ENCODE peak calls at places on chromosomes 3 and 15, in nine cellular contexts. One of them, this sample, is unnamed.

GRCh38 chr15:75107905-75108838 is 84.8 kb downstream of the PPCDC start:
- DNase-seq in mammary epithelial cell: peak; percentile 94
- DNase-seq in fibroblast of villous mesenchyme: peak; percentile 81
- DNase-seq in H9: no peak
- DNase-seq in lower leg skin: no peak
- DNase-seq in fibroblast of mammary gland: peak; percentile 98
- DNase-seq in HL-60: peak; percentile 97
- DNase-seq in fibroblast of pulmonary artery: peak; percentile 93
- DNase-seq in CD4-positive, alpha-beta T cell: peak; percentile 19
- DNase-seq in this sample: peak; percentile 57

GRCh38 chr3:58585994-58586393 is 8.8 kb upstream of the FAM107A start:
- DNase-seq in CD4-positive, alpha-beta T cell: no peak
- DNase-seq in HL-60: no peak
- DNase-seq in H9: no peak
- DNase-seq in mammary epithelial cell: no peak
- DNase-seq in lower leg skin: no peak
- DNase-seq in fibroblast of mammary gland: no peak
- DNase-seq in fibroblast of pulmonary artery: no peak
- DNase-seq in fibroblast of villous mesenchyme: no peak
- DNase-seq in this sample: no peak

GRCh38 chr3:99023590-99024192 is 122.2 kb upstream of the DCBLD2 start:
- DNase-seq in fibroblast of villous mesenchyme: peak; percentile 50
- DNase-seq in fibroblast of pulmonary artery: peak; percentile 72
- DNase-seq in H9: no peak
- DNase-seq in mammary epithelial cell: peak; percentile 34
- DNase-seq in lower leg skin: no peak
- DNase-seq in HL-60: peak; percentile 4
- DNase-seq in fibroblast of mammary gland: peak; percentile 60
- DNase-seq in CD4-positive, alpha-beta T cell: no peak
- DNase-seq in this sample: peak; percentile 25

GRCh38 chr15:71777216-71777943 is 33.0 kb upstream of the NR2E3 start:
- DNase-seq in mammary epithelial cell: no peak
- DNase-seq in fibroblast of pulmonary artery: no peak
- DNase-seq in HL-60: no peak
- DNase-seq in CD4-positive, alpha-beta T cell: no peak
- DNase-seq in fibroblast of villous mesenchyme: no peak
- DNase-seq in lower leg skin: no peak
- DNase-seq in H9: no peak
- DNase-seq in fibroblast of mammary gland: no peak
- DNase-seq in this sample: no peak

GRCh38 chr3:140508545-140508944 is 169.3 kb upstream of the TRIM42 start:
- DNase-seq in mammary epithelial cell: no peak
- DNase-seq in HL-60: no peak
- DNase-seq in fibroblast of villous mesenchyme: no peak
- DNase-seq in lower leg skin: no peak
- DNase-seq in H9: no peak
- DNase-seq in CD4-positive, alpha-beta T cell: no peak
- DNase-seq in fibroblast of mammary gland: no peak
- DNase-seq in fibroblast of pulmonary artery: no peak
- DNase-seq in this sample: no peak

GRCh38 chr15:32856753-32857152 is 138.9 kb downstream of the GREM1 start:
- DNase-seq in CD4-positive, alpha-beta T cell: no peak
- DNase-seq in HL-60: no peak
- DNase-seq in H9: no peak
- DNase-seq in fibroblast of pulmonary artery: no peak
- DNase-seq in fibroblast of mammary gland: no peak
- DNase-seq in fibroblast of villous mesenchyme: peak; percentile 57
- DNase-seq in lower leg skin: no peak
- DNase-seq in mammary epithelial cell: no peak
- DNase-seq in this sample: no peak

GRCh38 chr3:23442598-23443383 is 239.7 kb downstream of the UBE2E2 start:
- DNase-seq in fibroblast of villous mesenchyme: peak; percentile 40
- DNase-seq in HL-60: peak; percentile 71
- DNase-seq in mammary epithelial cell: peak; percentile 23
- DNase-seq in CD4-positive, alpha-beta T cell: no peak
- DNase-seq in fibroblast of mammary gland: peak; percentile 63
- DNase-seq in H9: no peak
- DNase-seq in lower leg skin: no peak
- DNase-seq in fibroblast of pulmonary artery: no peak
- DNase-seq in this sample: peak; percentile 35

GRCh38 chr15:40941528-40942336 is 11.5 kb upstream of the CHAC1 start:
- DNase-seq in fibroblast of mammary gland: peak; percentile 58
- DNase-seq in mammary epithelial cell: peak; percentile 65
- DNase-seq in CD4-positive, alpha-beta T cell: peak; percentile 51
- DNase-seq in fibroblast of villous mesenchyme: peak; percentile 80
- DNase-seq in fibroblast of pulmonary artery: peak; percentile 67
- DNase-seq in HL-60: peak; percentile 84
- DNase-seq in lower leg skin: peak; percentile 96
- DNase-seq in H9: peak; percentile 81
- DNase-seq in this sample: peak; percentile 91

GRCh38 chr15:69082041-69082502 is 67.6 kb downstream of the NOX5 start:
- DNase-seq in CD4-positive, alpha-beta T cell: no peak
- DNase-seq in fibroblast of mammary gland: peak; percentile 70
- DNase-seq in mammary epithelial cell: peak; percentile 10
- DNase-seq in fibroblast of pulmonary artery: peak; percentile 95
- DNase-seq in H9: no peak
- DNase-seq in HL-60: no peak
- DNase-seq in fibroblast of villous mesenchyme: peak; percentile 85
- DNase-seq in lower leg skin: no peak
- DNase-seq in this sample: no peak

DNA sequence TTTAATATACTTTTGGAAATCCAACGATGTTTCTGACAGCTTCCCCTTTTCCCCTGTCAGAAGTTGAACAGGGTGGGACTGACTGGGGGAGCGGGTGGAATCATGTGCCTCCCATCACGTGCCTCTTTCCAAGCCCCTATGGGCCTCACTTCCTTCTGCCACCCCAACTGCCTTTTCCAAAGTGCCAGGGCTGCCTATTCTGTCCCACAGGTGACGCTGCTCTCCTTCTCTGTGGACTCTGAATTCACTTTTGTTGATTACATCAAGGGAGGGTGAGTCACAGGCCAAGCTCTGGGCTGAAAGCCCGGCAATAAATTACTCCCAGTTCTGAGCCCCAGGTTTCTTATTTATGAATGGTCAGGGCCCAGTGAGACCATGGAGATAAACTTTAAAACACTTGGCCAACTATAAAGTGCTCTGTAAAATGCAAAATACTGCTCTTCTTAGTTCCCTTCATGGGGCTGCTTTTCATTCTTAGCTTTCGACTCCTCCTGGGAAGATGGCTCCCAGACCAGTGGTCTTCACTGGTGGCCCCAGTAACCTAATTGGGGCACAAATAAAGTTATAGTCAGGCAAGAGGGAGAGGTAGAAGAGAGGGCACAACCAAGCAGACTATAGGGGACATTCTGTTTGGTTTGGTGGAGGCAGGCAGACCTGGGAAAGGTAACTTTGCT is 12.3 kb downstream of the CPNE9 start:
- DNase-seq in HL-60: peak; percentile 95
- DNase-seq in fibroblast of pulmonary artery: peak; percentile 93
- DNase-seq in mammary epithelial cell: peak; percentile 76
- DNase-seq in lower leg skin: peak; percentile 93
- DNase-seq in H9: no peak
- DNase-seq in fibroblast of villous mesenchyme: peak; percentile 91
- DNase-seq in CD4-positive, alpha-beta T cell: no peak
- DNase-seq in fibroblast of mammary gland: peak; percentile 86
- DNase-seq in this sample: no peak
- TF ChIP-seq CTCF in HL-60: peak; percentile 98
- TF ChIP-seq CTCF in fibroblast of pulmonary artery: peak; percentile 99
- TF ChIP-seq CTCF in mammary epithelial cell: peak; percentile 96
- TF ChIP-seq CTCF in lower leg skin: no peak
- TF ChIP-seq CTCF in H9: peak; percentile 29
- TF ChIP-seq CTCF in fibroblast of villous mesenchyme: peak; percentile 97
- TF ChIP-seq CTCF in CD4-positive, alpha-beta T cell: no peak
- TF ChIP-seq CTCF in fibroblast of mammary gland: peak; percentile 94
- TF ChIP-seq CTCF in this sample: peak; percentile 21

DNA sequence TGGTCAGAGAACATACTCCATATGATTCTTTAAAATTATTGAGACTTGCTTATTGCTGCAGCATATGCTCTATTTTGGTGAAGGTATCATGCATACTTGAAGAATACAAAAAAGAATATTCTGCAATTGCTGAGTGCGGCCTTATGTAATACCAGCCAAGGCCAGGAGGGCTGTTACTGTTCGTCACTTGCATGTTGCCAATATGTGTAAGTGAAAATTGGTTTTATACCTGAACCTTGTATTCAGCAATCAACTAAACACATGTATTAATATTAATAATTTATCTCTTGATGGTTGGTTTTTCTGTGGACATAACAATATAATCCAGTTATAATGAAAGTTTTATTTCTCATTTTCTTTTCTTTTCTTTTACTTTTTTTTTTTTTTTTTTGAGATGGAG is 13.9 kb upstream of the GABRA5 start:
- DNase-seq in lower leg skin: no peak
- DNase-seq in H9: no peak
- DNase-seq in fibroblast of villous mesenchyme: no peak
- DNase-seq in CD4-positive, alpha-beta T cell: no peak
- DNase-seq in HL-60: no peak
- DNase-seq in fibroblast of pulmonary artery: no peak
- DNase-seq in mammary epithelial cell: no peak
- DNase-seq in fibroblast of mammary gland: no peak
- DNase-seq in this sample: no peak
- TF ChIP-seq CTCF in lower leg skin: no peak
- TF ChIP-seq CTCF in H9: peak; percentile 41
- TF ChIP-seq CTCF in fibroblast of villous mesenchyme: no peak
- TF ChIP-seq CTCF in CD4-positive, alpha-beta T cell: no peak
- TF ChIP-seq CTCF in HL-60: no peak
- TF ChIP-seq CTCF in fibroblast of pulmonary artery: no peak
- TF ChIP-seq CTCF in mammary epithelial cell: no peak
- TF ChIP-seq CTCF in fibroblast of mammary gland: no peak
- TF ChIP-seq CTCF in this sample: no peak

GRCh38 chr3:148077318-148077923 is 620.3 kb upstream of the AGTR1 start:
- DNase-seq in lower leg skin: no peak
- DNase-seq in mammary epithelial cell: peak; percentile 21
- DNase-seq in fibroblast of villous mesenchyme: peak; percentile 10
- DNase-seq in H9: no peak
- DNase-seq in CD4-positive, alpha-beta T cell: no peak
- DNase-seq in fibroblast of mammary gland: peak; percentile 48
- DNase-seq in HL-60: no peak
- DNase-seq in fibroblast of pulmonary artery: peak; percentile 54
- DNase-seq in this sample: no peak
- TF ChIP-seq CTCF in lower leg skin: no peak
- TF ChIP-seq CTCF in mammary epithelial cell: peak; percentile 43
- TF ChIP-seq CTCF in fibroblast of villous mesenchyme: peak; percentile 49
- TF ChIP-seq CTCF in H9: peak; percentile 70
- TF ChIP-seq CTCF in CD4-positive, alpha-beta T cell: no peak
- TF ChIP-seq CTCF in fibroblast of mammary gland: peak; percentile 54
- TF ChIP-seq CTCF in HL-60: no peak
- TF ChIP-seq CTCF in fibroblast of pulmonary artery: peak; percentile 58
- TF ChIP-seq CTCF in this sample: peak; percentile 51

GRCh38 chr3:30768703-30769550 is 125.5 kb downstream of the GADL1 start:
- DNase-seq in CD4-positive, alpha-beta T cell: peak; percentile 49
- DNase-seq in H9: peak; percentile 71
- DNase-seq in fibroblast of villous mesenchyme: peak; percentile 67
- DNase-seq in fibroblast of pulmonary artery: peak; percentile 77
- DNase-seq in lower leg skin: peak; percentile 91
- DNase-seq in mammary epithelial cell: peak; percentile 32
- DNase-seq in fibroblast of mammary gland: peak; percentile 68
- DNase-seq in HL-60: peak; percentile 53
- DNase-seq in this sample: peak; percentile 35
- TF ChIP-seq CTCF in CD4-positive, alpha-beta T cell: peak; percentile 83
- TF ChIP-seq CTCF in H9: peak; percentile 88
- TF ChIP-seq CTCF in fibroblast of villous mesenchyme: peak; percentile 90
- TF ChIP-seq CTCF in fibroblast of pulmonary artery: peak; percentile 94
- TF ChIP-seq CTCF in lower leg skin: no peak
- TF ChIP-seq CTCF in mammary epithelial cell: peak; percentile 95
- TF ChIP-seq CTCF in fibroblast of mammary gland: peak; percentile 94
- TF ChIP-seq CTCF in HL-60: peak; percentile 48
- TF ChIP-seq CTCF in this sample: peak; percentile 80

GRCh38 chr15:96893159-96893906 is 562.8 kb downstream of the NR2F2 start:
- DNase-seq in HL-60: peak; percentile 68
- DNase-seq in lower leg skin: no peak
- DNase-seq in fibroblast of villous mesenchyme: peak; percentile 39
- DNase-seq in mammary epithelial cell: peak; percentile 21
- DNase-seq in fibroblast of mammary gland: peak; percentile 36
- DNase-seq in fibroblast of pulmonary artery: peak; percentile 42
- DNase-seq in CD4-positive, alpha-beta T cell: no peak
- DNase-seq in H9: no peak
- DNase-seq in this sample: no peak
- TF ChIP-seq CTCF in HL-60: peak; percentile 71
- TF ChIP-seq CTCF in lower leg skin: no peak
- TF ChIP-seq CTCF in fibroblast of villous mesenchyme: peak; percentile 56
- TF ChIP-seq CTCF in mammary epithelial cell: no peak
- TF ChIP-seq CTCF in fibroblast of mammary gland: peak; percentile 50
- TF ChIP-seq CTCF in fibroblast of pulmonary artery: peak; percentile 47
- TF ChIP-seq CTCF in CD4-positive, alpha-beta T cell: no peak
- TF ChIP-seq CTCF in H9: peak; percentile 78
- TF ChIP-seq CTCF in this sample: peak; percentile 34

DNA sequence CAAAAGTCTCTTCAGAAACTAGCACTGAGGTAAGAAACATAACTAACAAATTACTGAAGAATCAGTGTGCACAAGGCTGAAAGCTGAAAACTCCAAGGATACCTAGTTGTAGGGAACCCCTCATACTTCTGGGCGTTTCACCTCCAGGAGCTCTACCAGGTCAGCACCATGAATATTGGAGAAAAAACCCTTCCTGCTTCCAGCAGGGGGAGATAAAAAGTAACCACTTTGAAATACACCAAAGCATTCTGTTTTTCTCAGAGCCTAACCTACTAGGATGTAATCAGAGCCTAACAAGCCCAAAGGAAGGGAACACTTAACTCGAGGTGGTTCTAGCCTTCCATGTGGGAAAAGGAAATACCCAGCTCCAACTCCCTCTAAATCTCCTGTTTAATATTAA is 175.8 kb upstream of the MME start:
- DNase-seq in HL-60: peak; percentile 8
- DNase-seq in fibroblast of pulmonary artery: peak; percentile 55
- DNase-seq in mammary epithelial cell: peak; percentile 9
- DNase-seq in lower leg skin: no peak
- DNase-seq in fibroblast of villous mesenchyme: peak; percentile 44
- DNase-seq in fibroblast of mammary gland: peak; percentile 59
- DNase-seq in H9: peak; percentile 32
- DNase-seq in CD4-positive, alpha-beta T cell: no peak
- DNase-seq in this sample: no peak
- TF ChIP-seq CTCF in HL-60: no peak
- TF ChIP-seq CTCF in fibroblast of pulmonary artery: peak; percentile 60
- TF ChIP-seq CTCF in mammary epithelial cell: peak; percentile 31
- TF ChIP-seq CTCF in lower leg skin: no peak
- TF ChIP-seq CTCF in fibroblast of villous mesenchyme: peak; percentile 62
- TF ChIP-seq CTCF in fibroblast of mammary gland: peak; percentile 61
- TF ChIP-seq CTCF in H9: peak; percentile 74
- TF ChIP-seq CTCF in CD4-positive, alpha-beta T cell: no peak
- TF ChIP-seq CTCF in this sample: no peak